ENCODE peak calls at places on chromosomes 16 and 17, in five cellular contexts. R is esophagus muscularis mucosa; J is HCT116; F is fibroblast of lung; A is CD4-positive, CD25-positive, alpha-beta regulatory T cell. B is an unnamed sample. For H3K9me3, the result is how much of the 10 kb centered on the place peaks cover.

GRCh38 chr16:83835972-83836566 is 28.3 kb downstream of the HSBP1 start:
- DNase-seq in R (no peak), J (peak), F (peak), A (no peak), B (no peak)

GRCh38 chr16:74709477-74709877 is 8.8 kb upstream of the MLKL start:
- DNase-seq in R (no peak), J (peak), F (peak), A (peak), B (peak)

GRCh38 chr16:22092143-22092933 is at the start of gene VWA3A:
- DNase-seq in R (peak), J (no peak), F (peak), A (no peak), B (no peak)

GRCh38 chr17:75783069-75783783 is 1.4 kb upstream of the UNK start:
- DNase-seq in R (no peak), J (peak), F (peak), A (peak), B (no peak)

GRCh38 chr16:65278874-65279273 is 157.0 kb upstream of the CDH11 start:
- DNase-seq in R (no peak), J (no peak), F (no peak), A (no peak), B (no peak)

GRCh38 chr17:49545007-49545660 is 30.5 kb upstream of the NXPH3 start:
- DNase-seq in R (no peak), J (no peak), F (no peak), A (no peak), B (no peak)

GRCh38 chr17:70123193-70123592 is 46.1 kb upstream of the KCNJ2 start:
- DNase-seq in R (no peak), J (no peak), F (no peak), A (no peak), B (no peak)

GRCh38 chr17:17782425-17783120 is 54.2 kb downstream of the SREBF1 start:
- DNase-seq in R (no peak), J (no peak), F (peak), A (no peak), B (no peak)

GRCh38 chr17:49224198-49224996 is 6.2 kb downstream of the PHOSPHO1 start:
- DNase-seq in R (no peak), J (no peak), F (no peak), A (peak), B (peak)

GRCh38 chr17:43854498-43854897 is 7.5 kb downstream of the CD300LG start:
- DNase-seq in R (no peak), J (no peak), F (no peak), A (no peak), B (no peak)

GRCh38 chr16:89864421-89864820 is 9.0 kb upstream of the TCF25 start:
- DNase-seq in R (no peak), J (peak), F (peak), A (no peak), B (no peak)

GRCh38 chr17:64019486-64020067 is 856 bp downstream of the ICAM2 start:
- DNase-seq in R (no peak), J (no peak), F (no peak), A (no peak), B (no peak)

GRCh38 chr17:73393381-73393780 is 81.6 kb upstream of the CDC42EP4 start:
- DNase-seq in R (no peak), J (no peak), F (no peak), A (no peak), B (no peak)

GRCh38 chr16:22151599-22151998 is 10.7 kb upstream of the SDR42E2 start:
- DNase-seq in R (no peak), J (no peak), F (no peak), A (no peak), B (no peak)

GRCh38 chr16:17544785-17545184 is 74.0 kb upstream of the XYLT1 start:
- DNase-seq in R (no peak), J (peak), F (no peak), A (no peak), B (no peak)

GRCh38 chr16:674214-674881 is 1.1 kb upstream of the RHBDL1 start:
- DNase-seq in R (no peak), J (no peak), F (no peak), A (no peak), B (no peak)

GRCh38 chr17:81371910-81372760 is 23.1 kb upstream of the BAHCC1 start:
- DNase-seq in R (no peak), J (peak), F (peak), A (no peak), B (no peak)

GRCh38 chr16:68478526-68479249 is 30.4 kb upstream of the SMPD3 start:
- DNase-seq in R (no peak), J (no peak), F (no peak), A (no peak), B (no peak)

GRCh38 chr16:12617401-12617819 is 186.3 kb downstream of the CPPED1 start:
- DNase-seq in R (peak), J (no peak), F (no peak), A (no peak), B (no peak)

GRCh38 chr16:22763655-22764054 is 50.3 kb upstream of the HS3ST2 start:
- DNase-seq in R (peak), J (no peak), F (no peak), A (no peak), B (no peak)

GRCh38 chr17:61307905-61308886 is 91.4 kb upstream of the TBX2 start:
- DNase-seq in R (no peak), J (no peak), F (peak), A (no peak), B (no peak)

GRCh38 chr16:2689968-2690830 is 7.9 kb downstream of the KCTD5 start:
- DNase-seq in R (no peak), J (no peak), F (peak), A (no peak), B (no peak)

GRCh38 chr17:18280766-18281165 is 20.3 kb downstream of the MIEF2 start:
- DNase-seq in R (no peak), J (no peak), F (no peak), A (no peak), B (no peak)

GRCh38 chr17:79558573-79558900 is 52.3 kb downstream of the RBFOX3 start:
- DNase-seq in R (no peak), J (no peak), F (no peak), A (no peak), B (no peak)

GRCh38 chr17:12256380-12256995 is 235.8 kb downstream of the MAP2K4 start:
- DNase-seq in R (no peak), J (peak), F (peak), A (no peak), B (no peak)

GRCh38 chr17:38925263-38925995 is at the start of gene LASP1NB:
- DNase-seq in R (peak), J (no peak), F (peak), A (peak), B (no peak)

GRCh38 chr17:47239663-47240374 is 13.8 kb upstream of the ITGB3 start:
- DNase-seq in R (peak), J (peak), F (peak), A (no peak), B (no peak)

GRCh38 chr16:30941600-30942420 is 7.1 kb upstream of the ORAI3 start:
- DNase-seq in R (no peak), J (peak), F (peak), A (peak), B (peak)

GRCh38 chr16:57889960-57890751 is 80.8 kb downstream of the CNGB1 start:
- DNase-seq in R (no peak), J (no peak), F (peak), A (no peak), B (no peak)

GRCh38 chr16:69936751-69937211 is 14.4 kb upstream of the CLEC18A start:
- DNase-seq in R (no peak), J (no peak), F (no peak), A (no peak), B (no peak)

GRCh38 chr16:11058820-11059219 is 114.5 kb downstream of the CLEC16A start:
- DNase-seq in R (no peak), J (no peak), F (no peak), A (no peak), B (no peak)
- H3K27ac ChIP-seq in R (no peak), J (no peak), F (no peak), A (no peak), B (no peak)

GRCh38 chr17:57985675-57985974 is 2.4 kb downstream of the VEZF1 start:
- DNase-seq in R (no peak), J (no peak), F (peak), A (no peak), B (no peak)
- H3K4me3 ChIP-seq in R (peak), J (peak), F (peak), A (peak), B (no peak)

GRCh38 chr16:15976929-15977637 is 27.7 kb downstream of the ABCC1 start:
- DNase-seq in R (no peak), J (no peak), F (peak), A (no peak), B (no peak)

GRCh38 chr16:15979801-15980200 is 30.4 kb downstream of the ABCC1 start:
- DNase-seq in R (no peak), J (no peak), F (no peak), A (no peak), B (no peak)

GRCh38 chr16:15983898-15984297 is 34.5 kb downstream of the ABCC1 start:
- DNase-seq in R (no peak), J (no peak), F (peak), A (no peak), B (no peak)

GRCh38 chr16:15981382-15981781 is 32.0 kb downstream of the ABCC1 start:
- DNase-seq in R (no peak), J (no peak), F (no peak), A (no peak), B (no peak)

GRCh38 chr16:15980329-15980728 is 30.9 kb downstream of the ABCC1 start:
- DNase-seq in R (no peak), J (no peak), F (no peak), A (no peak), B (no peak)
- H3K9me3 ChIP-seq in R (under half), J (under half), F (under half), A (under half), B (under half)

GRCh38 chr16:35142809-35143192 is 1683.4 kb downstream of the TP53TG3F start:
- DNase-seq in R (no peak), J (no peak), F (no peak), A (no peak), B (no peak)
- H3K27ac ChIP-seq in R (no peak), J (no peak), F (no peak), A (no peak), B (no peak)

GRCh38 chr16:55760665-55761035 is 72.2 kb downstream of the CES1 start:
- DNase-seq in R (no peak), J (no peak), F (no peak), A (no peak), B (no peak)
- H3K4me3 ChIP-seq in R (peak), J (no peak), F (peak), A (no peak), B (no peak)